ENCODE peak calls at places on chromosome 20, in five cellular contexts. B is PC-9; F is CD4-positive, alpha-beta T cell; U is astrocyte of the spinal cord; Q is progenitor cell of endocrine pancreas. N is an unnamed sample.

GRCh38 chr20:50124496-50124895 is 11.5 kb upstream of the UBE2V1 start:
- DNase-seq in B (no peak), F (no peak), U (no peak), Q (no peak), N (no peak)

GRCh38 chr20:19976595-19977372 is 40.4 kb upstream of the NAA20 start:
- DNase-seq in B (peak), F (no peak), U (peak), Q (no peak), N (no peak)

GRCh38 chr20:25012616-25013189 is 20.2 kb upstream of the APMAP start:
- DNase-seq in B (no peak), F (no peak), U (no peak), Q (no peak), N (no peak)

GRCh38 chr20:49545572-49545971 is 22.4 kb downstream of the PTGIS start:
- DNase-seq in B (no peak), F (no peak), U (no peak), Q (no peak), N (no peak)

GRCh38 chr20:31757254-31757653 is 18.2 kb downstream of the TPX2 start:
- DNase-seq in B (no peak), F (no peak), U (no peak), Q (no peak), N (no peak)

GRCh38 chr20:63520939-63521601 is 505 bp downstream of the PPDPF start:
- DNase-seq in B (peak), F (peak), U (peak), Q (peak), N (peak)

GRCh38 chr20:29690274-29690673 is 1567.2 kb upstream of the DEFB115 start:
- DNase-seq in B (no peak), F (no peak), U (no peak), Q (no peak), N (no peak)

GRCh38 chr20:54132612-54133433 is 41.0 kb downstream of the CYP24A1 start:
- DNase-seq in B (peak), F (no peak), U (peak), Q (no peak), N (no peak)

DNA sequence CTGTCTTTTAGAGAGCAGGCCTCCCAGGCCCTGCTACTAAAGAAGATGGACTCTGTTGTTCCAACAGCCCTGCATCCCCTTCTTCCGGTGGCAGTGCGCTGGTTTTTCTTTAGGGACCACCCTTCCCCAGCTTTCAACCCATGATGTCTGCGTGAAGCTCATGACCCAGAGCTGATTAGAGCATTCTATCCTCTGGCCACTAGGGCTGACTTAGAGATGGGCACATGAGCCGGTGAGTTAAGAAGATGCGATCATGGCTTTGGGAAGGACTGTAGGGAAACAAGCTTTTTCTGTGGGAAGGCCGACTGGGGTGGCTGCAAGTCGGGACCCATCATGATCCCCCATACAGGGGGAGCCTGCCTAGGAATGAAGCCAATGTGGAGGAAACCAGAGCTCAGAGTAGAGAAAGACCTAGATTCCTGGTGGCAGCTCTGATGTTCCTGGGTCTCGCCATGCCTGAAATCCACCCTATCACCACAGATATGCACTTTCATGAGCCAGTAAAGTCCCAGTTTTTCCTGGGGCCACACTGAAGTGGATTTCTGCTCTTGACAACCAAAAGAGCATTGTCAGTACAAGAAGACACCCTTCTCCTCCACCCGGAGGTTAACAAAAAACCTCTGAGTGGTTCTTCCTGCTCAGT is 29.1 kb upstream of the STX16 start:
- DNase-seq in B (no peak), F (no peak), U (no peak), Q (no peak), N (no peak)
- TF ChIP-seq CTCF in B (no peak), F (no peak), U (peak), Q (peak), N (no peak)

GRCh38 chr20:672975-673604 is 2.5 kb downstream of the SCRT2 start:
- DNase-seq in B (no peak), F (no peak), U (no peak), Q (no peak), N (no peak)
- TF ChIP-seq CTCF in B (peak), F (no peak), U (peak), Q (peak), N (peak)

GRCh38 chr20:34956041-34956458 is 382 bp downstream of the MYH7B start:
- DNase-seq in B (no peak), F (no peak), U (no peak), Q (no peak), N (no peak)

GRCh38 chr20:34953960-34954359 is 1.6 kb downstream of the GSS start:
- DNase-seq in B (no peak), F (no peak), U (no peak), Q (no peak), N (no peak)

GRCh38 chr20:34954905-34955231 is 738 bp downstream of the GSS start:
- DNase-seq in B (no peak), F (no peak), U (no peak), Q (no peak), N (peak)

GRCh38 chr20:34956751-34957472 is 1.2 kb downstream of the MYH7B start:
- DNase-seq in B (no peak), F (no peak), U (no peak), Q (no peak), N (no peak)

DNA sequence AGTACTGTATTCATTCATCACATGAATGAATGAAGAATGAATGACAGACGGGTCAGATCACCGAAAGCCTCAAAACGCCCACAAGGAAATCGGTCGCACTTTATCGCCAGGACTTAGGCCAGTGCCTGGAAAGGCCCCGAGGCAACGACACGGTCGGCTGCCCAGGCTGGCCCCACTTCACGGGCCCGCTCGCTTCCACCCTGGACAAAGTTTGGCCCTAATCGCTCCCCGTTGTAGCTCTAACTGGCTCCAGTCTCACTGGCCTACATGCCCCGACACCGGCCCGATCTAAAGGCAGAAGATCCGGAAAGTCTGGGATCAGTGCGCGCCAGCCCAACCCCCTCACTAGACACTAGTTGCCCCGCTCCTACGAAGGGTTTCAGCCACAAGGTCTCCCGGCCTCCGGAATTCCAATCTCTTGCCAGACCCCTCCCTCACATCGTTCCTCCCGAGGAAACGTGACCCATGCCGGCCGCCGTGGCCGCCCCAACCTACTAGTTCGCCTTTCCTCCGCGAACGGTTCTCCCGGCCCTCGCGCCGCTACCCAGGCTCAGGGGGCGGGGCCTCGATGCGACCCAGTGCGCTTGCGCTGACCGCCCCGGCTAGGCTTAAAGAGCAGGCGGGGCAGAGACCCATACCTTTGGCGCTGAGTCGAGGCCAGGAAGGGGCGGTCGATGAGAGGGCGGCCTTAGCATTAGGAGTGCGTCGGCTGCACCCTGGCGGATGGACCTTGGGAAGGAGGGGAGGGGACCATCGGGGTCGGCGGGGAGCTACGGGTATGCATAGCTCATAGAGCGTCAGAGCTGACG is at the start of the genes GSS and MYH7B:
- DNase-seq in B (peak), F (peak), U (peak), Q (peak), N (peak)
- TF ChIP-seq CTCF in B (peak), F (no peak), U (peak), Q (peak), N (peak)

GRCh38 chr20:10316582-10316981 is 98.0 kb downstream of the SNAP25 start:
- DNase-seq in B (no peak), F (no peak), U (no peak), Q (no peak), N (peak)
- TF ChIP-seq CTCF in B (peak), F (no peak), U (peak), Q (peak), N (peak)

GRCh38 chr20:1779567-1779966 is 115.6 kb upstream of the SIRPA start:
- DNase-seq in B (no peak), F (no peak), U (no peak), Q (no peak), N (no peak)

GRCh38 chr20:1775117-1775516 is 117.5 kb upstream of the SIRPG start:
- DNase-seq in B (no peak), F (no peak), U (peak), Q (no peak), N (no peak)

GRCh38 chr20:1774479-1774878 is 116.9 kb upstream of the SIRPG start:
- DNase-seq in B (no peak), F (no peak), U (no peak), Q (no peak), N (no peak)

GRCh38 chr20:1776608-1777475 is 118.4 kb upstream of the SIRPA start:
- DNase-seq in B (peak), F (peak), U (peak), Q (peak), N (peak)

GRCh38 chr20:1777476-1777820 is 117.8 kb upstream of the SIRPA start:
- DNase-seq in B (no peak), F (no peak), U (no peak), Q (no peak), N (no peak)
- TF ChIP-seq CTCF in B (no peak), F (no peak), U (no peak), Q (no peak), N (no peak)

DNA sequence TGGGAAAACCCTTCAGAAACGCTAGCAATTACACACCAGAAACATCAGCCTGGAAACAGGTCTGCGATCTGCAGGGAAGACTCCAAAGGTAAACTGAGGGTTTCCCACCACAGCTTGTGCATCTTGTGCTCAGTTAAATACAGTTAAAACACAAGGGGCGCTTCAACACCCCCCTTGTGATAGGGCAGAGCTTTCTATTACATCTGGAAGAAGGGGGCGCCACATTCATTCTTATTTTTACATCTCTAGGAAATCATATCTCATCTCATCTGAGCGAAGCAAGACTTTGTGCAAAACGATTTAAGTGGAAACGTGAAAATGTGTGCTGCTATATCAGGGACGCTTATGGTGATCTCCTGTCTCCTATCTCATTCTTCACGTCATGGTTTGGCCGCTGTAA is 58.5 kb downstream of the PRND start:
- DNase-seq in B (no peak), F (no peak), U (no peak), Q (no peak), N (no peak)
- TF ChIP-seq CTCF in B (no peak), F (peak), U (no peak), Q (no peak), N (no peak)

DNA sequence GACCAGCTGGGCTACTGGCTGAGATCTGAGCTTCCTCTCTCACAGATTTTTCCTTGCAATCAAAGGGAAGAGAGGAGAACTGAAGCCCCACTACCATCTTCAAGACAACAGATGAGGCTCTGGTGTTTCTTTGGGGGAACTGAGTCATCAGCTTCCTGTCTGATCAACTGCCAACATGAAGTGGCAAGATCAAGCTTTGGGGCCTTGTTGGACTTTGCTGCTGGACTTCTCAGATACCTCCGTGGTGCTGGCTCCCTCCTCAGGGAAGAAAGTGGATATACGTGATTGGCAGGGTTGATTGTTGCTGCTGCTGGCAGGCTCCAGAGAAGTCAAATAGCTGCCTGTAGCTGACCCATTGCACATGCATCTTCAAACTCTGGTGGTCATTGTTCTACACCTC is 3.6 kb upstream of the TOX2 start:
- DNase-seq in B (peak), F (no peak), U (peak), Q (no peak), N (peak)
- TF ChIP-seq CTCF in B (peak), F (no peak), U (peak), Q (no peak), N (no peak)

GRCh38 chr20:38894091-38894847 is 31.9 kb upstream of the FAM83D start:
- DNase-seq in B (no peak), F (no peak), U (no peak), Q (no peak), N (no peak)
- TF ChIP-seq CTCF in B (peak), F (peak), U (no peak), Q (peak), N (no peak)

GRCh38 chr20:40961686-40962640 is 66.7 kb upstream of the TOP1 start:
- DNase-seq in B (no peak), F (no peak), U (peak), Q (no peak), N (no peak)

GRCh38 chr20:40963505-40963845 is 65.1 kb upstream of the TOP1 start:
- DNase-seq in B (no peak), F (no peak), U (no peak), Q (no peak), N (no peak)

GRCh38 chr20:40960521-40960956 is 68.1 kb upstream of the TOP1 start:
- DNase-seq in B (no peak), F (no peak), U (no peak), Q (no peak), N (no peak)

GRCh38 chr20:40961176-40961575 is 67.4 kb upstream of the TOP1 start:
- DNase-seq in B (no peak), F (no peak), U (no peak), Q (no peak), N (no peak)

DNA sequence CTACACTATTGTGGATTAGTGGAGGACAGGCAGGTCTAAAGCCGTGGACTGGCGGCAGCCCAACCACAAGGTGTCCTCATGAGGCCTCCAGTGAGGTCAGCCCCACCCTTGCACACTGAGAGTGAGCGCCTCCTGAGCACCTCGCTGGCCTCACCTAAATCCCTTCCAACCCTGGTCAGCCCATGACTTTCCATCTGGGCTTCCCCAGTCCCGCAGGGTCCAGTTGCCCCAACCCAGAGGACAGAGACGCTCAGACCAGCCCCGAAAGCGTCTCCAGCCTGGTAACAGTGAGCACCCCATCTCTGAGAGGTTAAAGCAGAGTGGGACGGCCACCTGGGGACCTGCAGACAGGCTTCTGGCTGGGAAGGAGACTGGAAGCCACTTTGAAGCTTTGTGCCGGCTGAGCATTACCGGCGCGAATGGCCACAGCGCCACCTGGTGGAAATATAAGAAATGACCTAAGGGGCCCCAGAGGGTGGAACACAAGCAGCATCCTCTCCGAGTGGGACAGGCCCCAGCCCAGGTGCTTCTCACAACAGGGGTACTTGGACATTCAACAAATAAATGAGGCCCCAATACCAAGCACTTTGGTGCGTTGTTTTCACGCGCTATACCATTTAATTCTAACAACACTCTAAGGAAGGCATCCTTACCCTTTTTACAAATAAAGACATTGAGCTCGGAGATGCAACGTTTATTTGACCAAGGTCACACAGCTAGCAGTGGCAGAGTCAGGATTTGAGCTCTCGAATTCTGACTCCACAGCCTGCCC is 65.7 kb upstream of the TOP1 start:
- DNase-seq in B (peak), F (peak), U (peak), Q (peak), N (peak)
- TF ChIP-seq CTCF in B (peak), F (peak), U (peak), Q (peak), N (peak)

N was measured in LNCaP clone FGC.